ENCODE peak calls at places on chromosomes 6 and 20, in six cellular contexts. One of them, this sample, is unnamed.

GRCh38 chr6:12034349-12034748 is 22.2 kb downstream of the HIVEP1 start:
- DNase-seq in choroid plexus epithelial cell: no peak
- DNase-seq in mesothelial cell of epicardium: no peak
- DNase-seq in dorsolateral prefrontal cortex: no peak
- DNase-seq in AG09319: no peak
- DNase-seq in fibroblast of lung: no peak
- DNase-seq in this sample: no peak

GRCh38 chr6:136784271-136784664 is 8.0 kb downstream of the MAP3K5 start:
- DNase-seq in choroid plexus epithelial cell: no peak
- DNase-seq in mesothelial cell of epicardium: no peak
- DNase-seq in dorsolateral prefrontal cortex: peak; percentile 45
- DNase-seq in AG09319: no peak
- DNase-seq in fibroblast of lung: no peak
- DNase-seq in this sample: no peak

GRCh38 chr6:10391299-10391630 is 23.6 kb downstream of the TFAP2A start:
- DNase-seq in choroid plexus epithelial cell: no peak
- DNase-seq in mesothelial cell of epicardium: no peak
- DNase-seq in dorsolateral prefrontal cortex: no peak
- DNase-seq in AG09319: no peak
- DNase-seq in fibroblast of lung: no peak
- DNase-seq in this sample: no peak

GRCh38 chr6:111788779-111789276 is 84.4 kb downstream of the FYN start:
- DNase-seq in choroid plexus epithelial cell: no peak
- DNase-seq in mesothelial cell of epicardium: no peak
- DNase-seq in dorsolateral prefrontal cortex: no peak
- DNase-seq in AG09319: no peak
- DNase-seq in fibroblast of lung: no peak
- DNase-seq in this sample: no peak

GRCh38 chr6:42315991-42316378 is 98.3 kb upstream of the MRPS10 start:
- DNase-seq in choroid plexus epithelial cell: peak; percentile 94
- DNase-seq in mesothelial cell of epicardium: no peak
- DNase-seq in dorsolateral prefrontal cortex: no peak
- DNase-seq in AG09319: peak; percentile 70
- DNase-seq in fibroblast of lung: peak; percentile 95
- DNase-seq in this sample: no peak

GRCh38 chr20:32396656-32397160 is 38.6 kb downstream of the ASXL1 start:
- DNase-seq in choroid plexus epithelial cell: peak; percentile 15
- DNase-seq in mesothelial cell of epicardium: no peak
- DNase-seq in dorsolateral prefrontal cortex: no peak
- DNase-seq in AG09319: no peak
- DNase-seq in fibroblast of lung: peak; percentile 53
- DNase-seq in this sample: no peak

GRCh38 chr6:157089851-157090250 is 233.5 kb downstream of the TMEM242 start:
- DNase-seq in choroid plexus epithelial cell: no peak
- DNase-seq in mesothelial cell of epicardium: no peak
- DNase-seq in dorsolateral prefrontal cortex: no peak
- DNase-seq in AG09319: no peak
- DNase-seq in fibroblast of lung: no peak
- DNase-seq in this sample: no peak

GRCh38 chr6:35955071-35955470 is 34.2 kb upstream of the SRPK1 start:
- DNase-seq in choroid plexus epithelial cell: no peak
- DNase-seq in mesothelial cell of epicardium: no peak
- DNase-seq in dorsolateral prefrontal cortex: no peak
- DNase-seq in AG09319: no peak
- DNase-seq in fibroblast of lung: no peak
- DNase-seq in this sample: no peak

GRCh38 chr6:25032964-25033363 is 97.2 kb upstream of the RIPOR2 start:
- DNase-seq in choroid plexus epithelial cell: no peak
- DNase-seq in mesothelial cell of epicardium: no peak
- DNase-seq in dorsolateral prefrontal cortex: no peak
- DNase-seq in AG09319: no peak
- DNase-seq in fibroblast of lung: no peak
- DNase-seq in this sample: no peak

GRCh38 chr6:32167761-32168262 is 3.4 kb downstream of the EGFL8 start:
- DNase-seq in choroid plexus epithelial cell: no peak
- DNase-seq in mesothelial cell of epicardium: no peak
- DNase-seq in dorsolateral prefrontal cortex: no peak
- DNase-seq in AG09319: no peak
- DNase-seq in fibroblast of lung: no peak
- DNase-seq in this sample: no peak

GRCh38 chr6:32168350-32168749 is 4.0 kb downstream of the EGFL8 start:
- DNase-seq in choroid plexus epithelial cell: no peak
- DNase-seq in mesothelial cell of epicardium: no peak
- DNase-seq in dorsolateral prefrontal cortex: no peak
- DNase-seq in AG09319: no peak
- DNase-seq in fibroblast of lung: no peak
- DNase-seq in this sample: no peak

GRCh38 chr6:32164295-32164694 is at the start of gene EGFL8:
- DNase-seq in choroid plexus epithelial cell: no peak
- DNase-seq in mesothelial cell of epicardium: no peak
- DNase-seq in dorsolateral prefrontal cortex: no peak
- DNase-seq in AG09319: no peak
- DNase-seq in fibroblast of lung: no peak
- DNase-seq in this sample: peak; percentile 32

GRCh38 chr6:32167154-32167760 is 2.9 kb downstream of the EGFL8 start:
- DNase-seq in choroid plexus epithelial cell: no peak
- DNase-seq in mesothelial cell of epicardium: no peak
- DNase-seq in dorsolateral prefrontal cortex: no peak
- DNase-seq in AG09319: no peak
- DNase-seq in fibroblast of lung: no peak
- DNase-seq in this sample: no peak

DNA sequence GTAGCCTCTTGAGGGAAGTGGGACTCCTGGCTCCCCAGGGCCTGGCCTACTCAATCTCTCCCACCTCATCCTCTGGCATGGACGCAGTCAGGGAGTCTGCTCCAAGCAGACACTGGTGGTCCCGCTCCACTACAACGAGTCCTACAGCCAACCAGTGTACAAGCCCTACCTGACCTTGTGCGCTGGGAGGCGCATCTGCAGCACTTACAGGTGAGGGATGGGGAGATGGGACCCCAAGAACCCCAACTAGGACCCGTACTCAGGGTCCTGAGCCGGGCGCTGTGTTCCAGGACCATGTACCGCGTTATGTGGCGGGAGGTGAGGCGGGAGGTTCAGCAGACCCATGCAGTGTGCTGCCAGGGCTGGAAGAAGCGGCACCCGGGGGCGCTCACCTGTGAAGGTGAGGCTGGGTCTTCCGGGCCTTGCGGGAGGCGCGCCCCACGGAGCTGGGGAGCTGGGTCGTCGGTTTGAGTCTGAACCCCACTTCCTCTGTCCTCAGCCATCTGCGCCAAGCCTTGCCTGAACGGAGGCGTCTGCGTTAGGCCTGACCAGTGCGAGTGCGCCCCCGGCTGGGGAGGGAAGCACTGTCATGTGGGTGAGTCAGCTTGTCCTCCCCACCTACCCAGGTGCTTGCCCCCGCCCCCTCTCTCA is 2.1 kb downstream of the EGFL8 start:
- DNase-seq in choroid plexus epithelial cell: no peak
- DNase-seq in mesothelial cell of epicardium: no peak
- DNase-seq in dorsolateral prefrontal cortex: no peak
- DNase-seq in AG09319: no peak
- DNase-seq in fibroblast of lung: no peak
- DNase-seq in this sample: no peak
- TF ChIP-seq CTCF in choroid plexus epithelial cell: peak; percentile 29
- TF ChIP-seq CTCF in mesothelial cell of epicardium: no peak
- TF ChIP-seq CTCF in dorsolateral prefrontal cortex: no peak
- TF ChIP-seq CTCF in AG09319: no peak
- TF ChIP-seq CTCF in fibroblast of lung: no peak
- TF ChIP-seq CTCF in this sample: no peak

GRCh38 chr6:44667668-44668390 is 280.3 kb downstream of the CDC5L start:
- DNase-seq in choroid plexus epithelial cell: peak; percentile 23
- DNase-seq in mesothelial cell of epicardium: no peak
- DNase-seq in dorsolateral prefrontal cortex: no peak
- DNase-seq in AG09319: no peak
- DNase-seq in fibroblast of lung: no peak
- DNase-seq in this sample: peak; percentile 36
- TF ChIP-seq CTCF in choroid plexus epithelial cell: peak; percentile 70
- TF ChIP-seq CTCF in mesothelial cell of epicardium: peak; percentile 61
- TF ChIP-seq CTCF in dorsolateral prefrontal cortex: no peak
- TF ChIP-seq CTCF in AG09319: peak; percentile 33
- TF ChIP-seq CTCF in fibroblast of lung: peak; percentile 59
- TF ChIP-seq CTCF in this sample: peak; percentile 62

DNA sequence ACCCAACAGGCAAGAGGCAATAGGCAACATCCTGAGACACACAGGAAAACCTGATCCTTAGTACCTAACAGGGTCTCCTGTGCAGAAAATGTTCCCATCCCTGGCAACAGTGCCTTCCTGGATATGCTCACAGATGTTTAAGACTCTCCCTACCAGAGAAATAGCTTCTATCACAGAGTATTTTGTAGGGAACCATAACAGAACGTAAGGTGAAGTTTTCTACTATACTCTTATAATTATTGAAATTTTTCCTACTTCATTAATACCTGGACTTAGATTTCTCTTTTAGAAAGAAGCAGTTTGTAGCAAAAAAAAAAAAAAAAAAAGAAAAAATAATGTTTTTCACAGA is 33.5 kb upstream of the LGSN start:
- DNase-seq in choroid plexus epithelial cell: no peak
- DNase-seq in mesothelial cell of epicardium: no peak
- DNase-seq in dorsolateral prefrontal cortex: no peak
- DNase-seq in AG09319: no peak
- DNase-seq in fibroblast of lung: no peak
- DNase-seq in this sample: no peak
- TF ChIP-seq CTCF in choroid plexus epithelial cell: no peak
- TF ChIP-seq CTCF in mesothelial cell of epicardium: no peak
- TF ChIP-seq CTCF in dorsolateral prefrontal cortex: no peak
- TF ChIP-seq CTCF in AG09319: no peak
- TF ChIP-seq CTCF in fibroblast of lung: no peak
- TF ChIP-seq CTCF in this sample: no peak

DNA sequence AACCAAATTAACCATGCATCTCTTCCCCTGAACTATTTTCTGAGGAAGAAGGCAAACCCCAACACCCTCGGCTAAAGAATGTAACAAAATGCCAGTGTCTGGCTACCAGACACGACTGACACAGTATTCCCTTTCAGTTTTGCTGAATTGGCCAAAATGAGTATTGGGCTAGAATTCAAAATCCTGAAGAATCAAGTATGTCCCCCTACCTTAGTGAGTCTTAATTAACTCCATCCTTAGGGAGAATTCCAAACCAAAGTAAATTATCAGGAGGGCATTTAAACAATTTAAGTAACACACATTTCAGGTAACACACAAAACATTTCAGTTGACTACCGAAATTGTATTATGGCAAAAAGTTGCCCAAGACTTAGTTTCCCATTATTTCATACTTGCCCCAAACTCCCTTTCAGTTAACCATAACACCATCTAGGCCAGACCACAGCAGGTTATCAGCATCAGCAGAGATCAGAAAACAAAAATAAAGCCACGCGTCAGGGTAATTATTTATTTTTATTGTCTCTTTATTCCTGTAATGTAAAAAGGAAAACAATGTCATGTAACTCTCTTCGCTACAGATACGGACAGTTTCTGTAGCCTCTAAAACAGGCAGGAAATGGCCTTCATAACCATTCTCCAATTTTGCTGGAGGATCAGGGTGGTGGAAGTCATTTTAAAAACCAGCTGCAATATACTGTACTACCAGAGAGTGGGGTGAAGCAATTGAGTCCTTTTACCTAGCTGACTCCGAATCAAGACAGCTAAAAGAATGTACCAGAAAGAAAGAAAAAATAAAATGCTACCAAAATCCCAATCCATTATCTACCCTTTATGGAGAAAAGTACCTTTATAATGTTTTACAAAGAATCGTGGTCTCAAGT is 1.9 kb downstream of the SNX5 start:
- DNase-seq in choroid plexus epithelial cell: peak; percentile 73
- DNase-seq in mesothelial cell of epicardium: no peak
- DNase-seq in dorsolateral prefrontal cortex: no peak
- DNase-seq in AG09319: no peak
- DNase-seq in fibroblast of lung: peak; percentile 63
- DNase-seq in this sample: no peak
- TF ChIP-seq CTCF in choroid plexus epithelial cell: peak; percentile 40
- TF ChIP-seq CTCF in mesothelial cell of epicardium: no peak
- TF ChIP-seq CTCF in dorsolateral prefrontal cortex: no peak
- TF ChIP-seq CTCF in AG09319: peak; percentile 7
- TF ChIP-seq CTCF in fibroblast of lung: peak; percentile 25
- TF ChIP-seq CTCF in this sample: peak; percentile 49

GRCh38 chr6:57190140-57190539 is 18.0 kb downstream of the BAG2 start:
- DNase-seq in choroid plexus epithelial cell: peak; percentile 75
- DNase-seq in mesothelial cell of epicardium: no peak
- DNase-seq in dorsolateral prefrontal cortex: no peak
- DNase-seq in AG09319: no peak
- DNase-seq in fibroblast of lung: peak; percentile 81
- DNase-seq in this sample: no peak
- TF ChIP-seq CTCF in choroid plexus epithelial cell: peak; percentile 59
- TF ChIP-seq CTCF in mesothelial cell of epicardium: no peak
- TF ChIP-seq CTCF in dorsolateral prefrontal cortex: peak; percentile 19
- TF ChIP-seq CTCF in AG09319: peak; percentile 48
- TF ChIP-seq CTCF in fibroblast of lung: peak; percentile 54
- TF ChIP-seq CTCF in this sample: peak; percentile 52

DNA sequence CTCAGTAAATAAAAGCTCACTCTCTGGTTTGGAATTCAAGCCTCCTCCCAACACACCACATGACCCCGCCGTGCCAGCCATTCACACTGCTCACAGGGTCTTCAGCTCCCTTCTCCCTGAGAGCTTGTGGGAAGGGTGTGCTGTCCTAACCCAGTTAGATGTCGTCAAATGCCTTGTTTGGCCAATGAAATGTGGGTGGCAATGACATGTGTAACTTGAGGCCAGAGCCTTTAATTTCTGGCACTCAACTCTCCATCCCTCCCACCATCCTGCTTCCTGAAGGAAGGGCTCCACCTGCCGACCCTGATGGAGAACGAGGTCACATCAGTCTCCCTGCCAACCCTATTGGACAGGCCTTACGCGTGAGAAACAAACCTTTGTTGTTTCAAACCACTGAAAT is 224.5 kb upstream of the AGPAT4 start:
- DNase-seq in choroid plexus epithelial cell: peak; percentile 41
- DNase-seq in mesothelial cell of epicardium: no peak
- DNase-seq in dorsolateral prefrontal cortex: no peak
- DNase-seq in AG09319: peak; percentile 20
- DNase-seq in fibroblast of lung: peak; percentile 58
- DNase-seq in this sample: no peak
- TF ChIP-seq CTCF in choroid plexus epithelial cell: peak; percentile 30
- TF ChIP-seq CTCF in mesothelial cell of epicardium: no peak
- TF ChIP-seq CTCF in dorsolateral prefrontal cortex: no peak
- TF ChIP-seq CTCF in AG09319: peak; percentile 29
- TF ChIP-seq CTCF in fibroblast of lung: peak; percentile 47
- TF ChIP-seq CTCF in this sample: peak; percentile 30

DNA sequence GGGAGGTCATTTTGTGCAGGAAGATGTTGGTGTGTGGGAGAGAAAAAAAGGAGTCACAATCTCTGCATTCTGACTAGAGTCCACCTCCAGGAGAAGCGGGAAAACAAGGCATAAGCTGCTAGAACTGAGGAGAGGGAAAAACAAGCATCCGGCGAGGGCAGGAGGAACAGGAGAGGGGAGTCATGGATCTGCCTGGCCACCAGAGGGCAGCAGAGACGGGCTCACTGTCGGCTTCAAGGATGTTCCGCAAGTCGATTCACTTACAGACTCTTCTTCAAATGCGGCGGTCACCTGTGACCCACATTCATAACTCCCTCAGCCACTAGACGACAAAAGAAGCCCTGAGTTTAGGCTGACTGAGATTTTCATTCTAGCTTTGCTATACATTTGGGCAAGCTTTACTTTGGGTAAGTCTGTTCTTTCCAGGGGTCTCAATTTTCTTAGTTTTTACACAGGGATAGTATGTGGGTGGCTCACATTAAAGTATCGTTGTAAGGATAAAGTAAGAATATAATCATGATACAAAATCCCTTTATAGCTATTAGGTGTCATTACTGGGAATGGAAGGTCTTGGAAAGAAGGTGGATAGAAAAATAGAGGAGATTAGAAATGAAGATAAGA is 6.6 kb upstream of the BTNL2 start:
- DNase-seq in choroid plexus epithelial cell: peak; percentile 86
- DNase-seq in mesothelial cell of epicardium: peak; percentile 90
- DNase-seq in dorsolateral prefrontal cortex: peak; percentile 83
- DNase-seq in AG09319: peak; percentile 39
- DNase-seq in fibroblast of lung: peak; percentile 74
- DNase-seq in this sample: peak; percentile 86
- TF ChIP-seq CTCF in choroid plexus epithelial cell: peak; percentile 97
- TF ChIP-seq CTCF in mesothelial cell of epicardium: peak; percentile 90
- TF ChIP-seq CTCF in dorsolateral prefrontal cortex: peak; percentile 95
- TF ChIP-seq CTCF in AG09319: peak; percentile 97
- TF ChIP-seq CTCF in fibroblast of lung: peak; percentile 97
- TF ChIP-seq CTCF in this sample: peak; percentile 93

GRCh38 chr6:130381459-130382380 is 15.9 kb downstream of the TMEM200A start:
- DNase-seq in choroid plexus epithelial cell: peak; percentile 46
- DNase-seq in mesothelial cell of epicardium: no peak
- DNase-seq in dorsolateral prefrontal cortex: no peak
- DNase-seq in AG09319: no peak
- DNase-seq in fibroblast of lung: no peak
- DNase-seq in this sample: no peak
- TF ChIP-seq CTCF in choroid plexus epithelial cell: peak; percentile 56
- TF ChIP-seq CTCF in mesothelial cell of epicardium: no peak
- TF ChIP-seq CTCF in dorsolateral prefrontal cortex: no peak
- TF ChIP-seq CTCF in AG09319: no peak
- TF ChIP-seq CTCF in fibroblast of lung: peak; percentile 9
- TF ChIP-seq CTCF in this sample: no peak